ENCODE peak calls at places on chromosome 19, in eight cellular contexts. I, Z, U, Q, V, F, H and R are unnamed samples.
A peak's percentile ranks its signal among the peaks of the same experiment; 100 is the strongest.

GRCh38 chr19:47089767-47090350 is 23.7 kb downstream of the ZC3H4 start:
- DNase-seq in U (no peak), Q (no peak), V (no peak), Z (no peak), F (no peak), I (no peak), H (no peak), R (no peak)

GRCh38 chr19:5974721-5975387 is 3.1 kb downstream of the RANBP3 start:
- DNase-seq in I (no peak), H (no peak), U (no peak), Q (no peak), F (no peak), Z (no peak), V (peak; percentile 57), R (no peak)

GRCh38 chr19:892243-892996 is 567 bp downstream of the MED16 start:
- DNase-seq in U (peak; percentile 28), F (no peak), V (peak; percentile 63), H (no peak), Q (peak; percentile 56), I (no peak), Z (no peak), R (no peak)

GRCh38 chr19:42433503-42434260 is 6.5 kb upstream of the LIPE start:
- DNase-seq in I (peak; percentile 37), Z (no peak), Q (peak; percentile 85), H (peak; percentile 78), U (peak; percentile 88), V (peak; percentile 78), F (no peak), R (no peak)

GRCh38 chr19:33368074-33368864 is 5.2 kb upstream of the CEBPG start:
- DNase-seq in U (no peak), Z (no peak), I (peak; percentile 37), Q (no peak), F (no peak), V (no peak), H (no peak), R (no peak)

GRCh38 chr19:54257116-54257480 is at the start of gene LILRB5:
- DNase-seq in F (no peak), Q (no peak), I (no peak), U (no peak), Z (no peak), V (no peak), H (no peak), R (no peak)

GRCh38 chr19:16139752-16140151 is 3.7 kb upstream of the HSH2D start:
- DNase-seq in I (no peak), F (no peak), Z (no peak), U (no peak), H (no peak), V (peak; percentile 23), Q (no peak), R (no peak)

GRCh38 chr19:48413879-48414623 is 20.6 kb downstream of the GRIN2D start:
- DNase-seq in I (no peak), U (no peak), V (no peak), H (no peak), Q (peak; percentile 46), Z (no peak), F (no peak), R (no peak)

GRCh38 chr19:39834287-39834841 is 402 bp upstream of the DYRK1B start:
- DNase-seq in F (no peak), I (no peak), U (no peak), H (no peak), Q (no peak), Z (no peak), V (no peak), R (no peak)

GRCh38 chr19:55657004-55657747 is 2.3 kb downstream of the U2AF2 start:
- DNase-seq in F (no peak), H (no peak), U (peak; percentile 35), V (no peak), Z (no peak), I (peak; percentile 44), Q (no peak), R (no peak)

GRCh38 chr19:6065685-6066365 is 44.5 kb downstream of the RFX2 start:
- DNase-seq in I (peak; percentile 72), V (peak; percentile 58), U (peak; percentile 47), Q (peak; percentile 35), Z (no peak), H (no peak), F (no peak), R (no peak)

GRCh38 chr19:13830761-13831481 is 35.7 kb downstream of the ZSWIM4 start:
- DNase-seq in F (no peak), Z (no peak), I (peak; percentile 51), Q (no peak), H (no peak), U (no peak), V (no peak), R (no peak)

GRCh38 chr19:34128558-34129250 is 43.6 kb upstream of the LSM14A start:
- DNase-seq in Z (no peak), H (no peak), V (no peak), F (no peak), U (no peak), I (no peak), Q (no peak), R (no peak)

GRCh38 chr19:29371766-29372415 is 153.9 kb upstream of the VSTM2B start:
- DNase-seq in U (no peak), V (no peak), Z (no peak), Q (no peak), H (no peak), F (no peak), I (no peak), R (no peak)

GRCh38 chr19:38323276-38323675 is 3.6 kb downstream of the KCNK6 start:
- DNase-seq in V (no peak), U (no peak), Q (no peak), H (no peak), I (no peak), F (no peak), Z (no peak), R (no peak)

GRCh38 chr19:5053661-5054060 is 84.7 kb downstream of the KDM4B start:
- DNase-seq in F (no peak), Z (no peak), V (no peak), U (no peak), Q (no peak), H (no peak), I (no peak), R (no peak)

GRCh38 chr19:7628589-7629311 is 595 bp downstream of the XAB2 start:
- DNase-seq in F (no peak), V (no peak), Z (no peak), I (no peak), U (no peak), H (no peak), Q (no peak), R (no peak)

GRCh38 chr19:18397242-18398202 is at the start of gene LRRC25:
- DNase-seq in Q (peak; percentile 89), H (no peak), F (no peak), U (no peak), Z (no peak), I (no peak), V (no peak), R (no peak)

GRCh38 chr19:2765376-2765775 is 17.7 kb downstream of the SGTA start:
- DNase-seq in V (no peak), H (no peak), Q (no peak), U (no peak), Z (no peak), F (no peak), I (no peak), R (no peak)

GRCh38 chr19:39641773-39642172 is 13.9 kb upstream of the LGALS16 start:
- DNase-seq in U (peak; percentile 62), F (no peak), I (no peak), V (no peak), H (no peak), Z (no peak), Q (no peak), R (no peak)

GRCh38 chr19:41532526-41532925 is 43.4 kb upstream of the CEACAM21 start:
- DNase-seq in Z (no peak), Q (no peak), V (no peak), I (no peak), H (no peak), F (no peak), U (no peak), R (no peak)